ENCODE peak calls at places on chromosomes 4 and X, in five cellular contexts. U is mammary epithelial cell, O is cardiac fibroblast, Y is mucosa of descending colon, J is colonic mucosa. R is an unnamed sample.

GRCh38 chr4:155758500-155759371 is at the start of gene GUCY1B1:
- DNase-seq in Y (peak; percentile 83), U (peak; percentile 83), J (peak; percentile 76), O (peak; percentile 94), R (peak; percentile 89)

GRCh38 chr4:81376720-81377119 is 95.0 kb downstream of the RASGEF1B start:
- DNase-seq in O (no peak), J (no peak), U (no peak), Y (no peak), R (no peak)

GRCh38 chr4:3708103-3708510 is 58.1 kb upstream of the ADRA2C start:
- DNase-seq in Y (peak; percentile 16), U (no peak), O (peak; percentile 7), J (no peak), R (peak; percentile 38)

GRCh38 chr4:107619065-107619464 is 101.0 kb downstream of the PAPSS1 start:
- DNase-seq in Y (no peak), U (peak; percentile 11), O (peak; percentile 90), J (no peak), R (peak; percentile 76)

GRCh38 chr4:174749091-174749490 is 80.0 kb downstream of the GLRA3 start:
- DNase-seq in Y (no peak), J (no peak), O (no peak), U (no peak), R (no peak)

GRCh38 chr4:6239486-6239885 is 30.2 kb upstream of the WFS1 start:
- DNase-seq in Y (no peak), O (no peak), U (no peak), J (no peak), R (no peak)

GRCh38 chrX:30488092-30488491 is 89.5 kb downstream of the TASL start:
- DNase-seq in U (no peak), J (no peak), Y (no peak), O (peak; percentile 32), R (peak; percentile 12)

GRCh38 chrX:2894885-2895292 is 34.2 kb downstream of the ARSD start:
- DNase-seq in U (no peak), Y (no peak), J (peak; percentile 68), O (no peak), R (peak; percentile 97)

GRCh38 chr4:11376146-11376545 is 52.5 kb downstream of the HS3ST1 start:
- DNase-seq in O (no peak), Y (no peak), U (no peak), J (no peak), R (no peak)

GRCh38 chrX:136529795-136530194 is 2.2 kb upstream of the VGLL1 start:
- DNase-seq in U (no peak), O (no peak), Y (no peak), J (no peak), R (no peak)

GRCh38 chrX:77412631-77413030 is 34.6 kb upstream of the FGF16 start:
- DNase-seq in J (no peak), O (no peak), Y (no peak), U (no peak), R (no peak)

GRCh38 chr4:39312821-39313220 is 53.3 kb downstream of the RFC1 start:
- DNase-seq in Y (no peak), U (no peak), O (no peak), J (no peak), R (no peak)

GRCh38 chr4:7186516-7187296 is 5.6 kb upstream of the SORCS2 start:
- DNase-seq in J (no peak), U (no peak), O (no peak), Y (no peak), R (no peak)

R was measured in fibroblast of villous mesenchyme.